ENCODE peak calls at places on chromosomes 12 and 14, in five cellular contexts. One of them, this sample, is unnamed.

GRCh38 chr12:65019696-65020095 is 101.4 kb downstream of the WIF1 start:
- DNase-seq in hypothalamus: no peak
- DNase-seq in epithelial cell of esophagus: no peak
- DNase-seq in Right ventricle myocardium inferior: no peak
- DNase-seq in AG09309: no peak
- DNase-seq in this sample: no peak

GRCh38 chr14:89146291-89146690 is 270.7 kb downstream of the FOXN3 start:
- DNase-seq in hypothalamus: no peak
- DNase-seq in epithelial cell of esophagus: no peak
- DNase-seq in Right ventricle myocardium inferior: no peak
- DNase-seq in AG09309: no peak
- DNase-seq in this sample: peak; percentile 55

GRCh38 chr14:55245657-55246268 is 25.5 kb upstream of the FBXO34 start:
- DNase-seq in hypothalamus: no peak
- DNase-seq in epithelial cell of esophagus: peak; percentile 51
- DNase-seq in Right ventricle myocardium inferior: no peak
- DNase-seq in AG09309: no peak
- DNase-seq in this sample: peak; percentile 51

GRCh38 chr14:72830786-72831583 is 62.9 kb downstream of the DPF3 start:
- DNase-seq in hypothalamus: no peak
- DNase-seq in epithelial cell of esophagus: no peak
- DNase-seq in Right ventricle myocardium inferior: no peak
- DNase-seq in AG09309: no peak
- DNase-seq in this sample: no peak

GRCh38 chr12:94500831-94501567 is 41.3 kb upstream of the CEP83 start:
- DNase-seq in hypothalamus: no peak
- DNase-seq in epithelial cell of esophagus: peak; percentile 27
- DNase-seq in Right ventricle myocardium inferior: no peak
- DNase-seq in AG09309: no peak
- DNase-seq in this sample: peak; percentile 58

GRCh38 chr12:48350249-48351021 is at the start of gene ZNF641:
- DNase-seq in hypothalamus: peak; percentile 83
- DNase-seq in epithelial cell of esophagus: peak; percentile 84
- DNase-seq in Right ventricle myocardium inferior: peak; percentile 95
- DNase-seq in AG09309: no peak
- DNase-seq in this sample: peak; percentile 34

GRCh38 chr14:101028971-101029667 is 125.6 kb upstream of the RTL1 start:
- DNase-seq in hypothalamus: no peak
- DNase-seq in epithelial cell of esophagus: no peak
- DNase-seq in Right ventricle myocardium inferior: no peak
- DNase-seq in AG09309: no peak
- DNase-seq in this sample: no peak

GRCh38 chr12:56715798-56716197 is 9.3 kb downstream of the NACA start:
- DNase-seq in hypothalamus: no peak
- DNase-seq in epithelial cell of esophagus: no peak
- DNase-seq in Right ventricle myocardium inferior: no peak
- DNase-seq in AG09309: no peak
- DNase-seq in this sample: no peak

GRCh38 chr12:75877588-75878381 is 153.8 kb downstream of the PHLDA1 start:
- DNase-seq in hypothalamus: no peak
- DNase-seq in epithelial cell of esophagus: peak; percentile 19
- DNase-seq in Right ventricle myocardium inferior: no peak
- DNase-seq in AG09309: no peak
- DNase-seq in this sample: peak; percentile 37

GRCh38 chr12:128976120-128976519 is 122.8 kb downstream of the GLT1D1 start:
- DNase-seq in hypothalamus: peak; percentile 16
- DNase-seq in epithelial cell of esophagus: no peak
- DNase-seq in Right ventricle myocardium inferior: no peak
- DNase-seq in AG09309: no peak
- DNase-seq in this sample: no peak

GRCh38 chr12:77122236-77122635 is 56.9 kb upstream of the E2F7 start:
- DNase-seq in hypothalamus: no peak
- DNase-seq in epithelial cell of esophagus: peak; percentile 95
- DNase-seq in Right ventricle myocardium inferior: no peak
- DNase-seq in AG09309: peak; percentile 93
- DNase-seq in this sample: peak; percentile 95

GRCh38 chr12:85872497-85873091 is 1.5 kb upstream of the NTS start:
- DNase-seq in hypothalamus: no peak
- DNase-seq in epithelial cell of esophagus: peak; percentile 72
- DNase-seq in Right ventricle myocardium inferior: no peak
- DNase-seq in AG09309: peak; percentile 32
- DNase-seq in this sample: peak; percentile 72

GRCh38 chr12:38508246-38508645 is 191.7 kb downstream of the ALG10B start:
- DNase-seq in hypothalamus: no peak
- DNase-seq in epithelial cell of esophagus: peak; percentile 83
- DNase-seq in Right ventricle myocardium inferior: peak; percentile 28
- DNase-seq in AG09309: no peak
- DNase-seq in this sample: peak; percentile 3